ENCODE peak calls at places on chromosomes 4 and X, in nine cellular contexts. One of them, this sample, is unnamed.

GRCh38 chrX:40975951-40976350 is 109.3 kb upstream of the USP9X start:
- DNase-seq in H1: no peak
- DNase-seq in stomach: no peak
- DNase-seq in breast epithelium: no peak
- DNase-seq in transverse colon: no peak
- DNase-seq in endothelial cell of umbilical vein: no peak
- DNase-seq in HCT116: no peak
- DNase-seq in upper lobe of left lung: no peak
- DNase-seq in prostate gland: no peak
- DNase-seq in this sample: no peak

GRCh38 chr4:108751321-108751720 is 11.5 kb downstream of the ETNPPL start:
- DNase-seq in H1: no peak
- DNase-seq in stomach: no peak
- DNase-seq in breast epithelium: no peak
- DNase-seq in transverse colon: no peak
- DNase-seq in endothelial cell of umbilical vein: no peak
- DNase-seq in HCT116: no peak
- DNase-seq in upper lobe of left lung: no peak
- DNase-seq in prostate gland: no peak
- DNase-seq in this sample: no peak

GRCh38 chr4:80058740-80059139 is 14.3 kb downstream of the ANTXR2 start:
- DNase-seq in H1: no peak
- DNase-seq in stomach: no peak
- DNase-seq in breast epithelium: no peak
- DNase-seq in transverse colon: no peak
- DNase-seq in endothelial cell of umbilical vein: no peak
- DNase-seq in HCT116: no peak
- DNase-seq in upper lobe of left lung: no peak
- DNase-seq in prostate gland: no peak
- DNase-seq in this sample: no peak

GRCh38 chrX:97290199-97290598 is 406.5 kb downstream of the RPA4 start:
- DNase-seq in H1: no peak
- DNase-seq in stomach: no peak
- DNase-seq in breast epithelium: no peak
- DNase-seq in transverse colon: no peak
- DNase-seq in endothelial cell of umbilical vein: no peak
- DNase-seq in HCT116: no peak
- DNase-seq in upper lobe of left lung: no peak
- DNase-seq in prostate gland: no peak
- DNase-seq in this sample: no peak

GRCh38 chr4:5421416-5421815 is 286.9 kb downstream of the EVC2 start:
- DNase-seq in H1: no peak
- DNase-seq in stomach: no peak
- DNase-seq in breast epithelium: no peak
- DNase-seq in transverse colon: no peak
- DNase-seq in endothelial cell of umbilical vein: no peak
- DNase-seq in HCT116: no peak
- DNase-seq in upper lobe of left lung: no peak
- DNase-seq in prostate gland: no peak
- DNase-seq in this sample: no peak

GRCh38 chr4:177093964-177094363 is 215.7 kb upstream of the NEIL3 start:
- DNase-seq in H1: no peak
- DNase-seq in stomach: no peak
- DNase-seq in breast epithelium: no peak
- DNase-seq in transverse colon: no peak
- DNase-seq in endothelial cell of umbilical vein: no peak
- DNase-seq in HCT116: no peak
- DNase-seq in upper lobe of left lung: no peak
- DNase-seq in prostate gland: no peak
- DNase-seq in this sample: no peak

GRCh38 chr4:128553665-128554515 is 255.6 kb upstream of the JADE1 start:
- DNase-seq in H1: no peak
- DNase-seq in stomach: no peak
- DNase-seq in breast epithelium: no peak
- DNase-seq in transverse colon: no peak
- DNase-seq in endothelial cell of umbilical vein: peak
- DNase-seq in HCT116: no peak
- DNase-seq in upper lobe of left lung: no peak
- DNase-seq in prostate gland: peak
- DNase-seq in this sample: no peak

GRCh38 chrX:18855919-18856644 is 127.8 kb downstream of the PHKA2 start:
- DNase-seq in H1: no peak
- DNase-seq in stomach: no peak
- DNase-seq in breast epithelium: no peak
- DNase-seq in transverse colon: no peak
- DNase-seq in endothelial cell of umbilical vein: no peak
- DNase-seq in HCT116: no peak
- DNase-seq in upper lobe of left lung: no peak
- DNase-seq in prostate gland: no peak
- DNase-seq in this sample: no peak

GRCh38 chrX:31213941-31214340 is 142.1 kb upstream of the FTHL17 start:
- DNase-seq in H1: no peak
- DNase-seq in stomach: no peak
- DNase-seq in breast epithelium: no peak
- DNase-seq in transverse colon: no peak
- DNase-seq in endothelial cell of umbilical vein: peak
- DNase-seq in HCT116: no peak
- DNase-seq in upper lobe of left lung: no peak
- DNase-seq in prostate gland: no peak
- DNase-seq in this sample: no peak

GRCh38 chr4:87659247-87659931 is 9.3 kb downstream of the DMP1 start:
- DNase-seq in H1: no peak
- DNase-seq in stomach: no peak
- DNase-seq in breast epithelium: no peak
- DNase-seq in transverse colon: no peak
- DNase-seq in endothelial cell of umbilical vein: peak
- DNase-seq in HCT116: peak
- DNase-seq in upper lobe of left lung: no peak
- DNase-seq in prostate gland: peak
- DNase-seq in this sample: no peak

GRCh38 chrX:148135738-148136137 is 154.6 kb downstream of the FMR1NB start:
- DNase-seq in H1: no peak
- DNase-seq in stomach: no peak
- DNase-seq in breast epithelium: no peak
- DNase-seq in transverse colon: no peak
- DNase-seq in endothelial cell of umbilical vein: peak
- DNase-seq in HCT116: no peak
- DNase-seq in upper lobe of left lung: no peak
- DNase-seq in prostate gland: no peak
- DNase-seq in this sample: no peak

GRCh38 chrX:15985937-15986336 is 131.3 kb upstream of the AP1S2 start:
- DNase-seq in H1: no peak
- DNase-seq in stomach: no peak
- DNase-seq in breast epithelium: no peak
- DNase-seq in transverse colon: no peak
- DNase-seq in endothelial cell of umbilical vein: no peak
- DNase-seq in HCT116: no peak
- DNase-seq in upper lobe of left lung: no peak
- DNase-seq in prostate gland: no peak
- DNase-seq in this sample: no peak

GRCh38 chr4:137558951-137559350 is 26.7 kb upstream of the PCDH18 start:
- DNase-seq in H1: no peak
- DNase-seq in stomach: no peak
- DNase-seq in breast epithelium: no peak
- DNase-seq in transverse colon: no peak
- DNase-seq in endothelial cell of umbilical vein: peak
- DNase-seq in HCT116: no peak
- DNase-seq in upper lobe of left lung: no peak
- DNase-seq in prostate gland: no peak
- DNase-seq in this sample: no peak

GRCh38 chr4:8771258-8771590 is 100.4 kb downstream of the HMX1 start:
- DNase-seq in H1: no peak
- DNase-seq in stomach: no peak
- DNase-seq in breast epithelium: no peak
- DNase-seq in transverse colon: no peak
- DNase-seq in endothelial cell of umbilical vein: no peak
- DNase-seq in HCT116: no peak
- DNase-seq in upper lobe of left lung: no peak
- DNase-seq in prostate gland: no peak
- DNase-seq in this sample: peak

GRCh38 chr4:113684534-113685091 is 76.9 kb downstream of the CAMK2D start:
- DNase-seq in H1: no peak
- DNase-seq in stomach: peak
- DNase-seq in breast epithelium: peak
- DNase-seq in transverse colon: peak
- DNase-seq in endothelial cell of umbilical vein: no peak
- DNase-seq in HCT116: no peak
- DNase-seq in upper lobe of left lung: peak
- DNase-seq in prostate gland: no peak
- DNase-seq in this sample: peak

GRCh38 chr4:173202395-173202794 is 33.8 kb downstream of the GALNT7 start:
- DNase-seq in H1: no peak
- DNase-seq in stomach: no peak
- DNase-seq in breast epithelium: no peak
- DNase-seq in transverse colon: no peak
- DNase-seq in endothelial cell of umbilical vein: no peak
- DNase-seq in HCT116: no peak
- DNase-seq in upper lobe of left lung: no peak
- DNase-seq in prostate gland: no peak
- DNase-seq in this sample: no peak

GRCh38 chr4:83876047-83876446 is 340.1 kb downstream of the GPAT3 start:
- DNase-seq in H1: no peak
- DNase-seq in stomach: no peak
- DNase-seq in breast epithelium: no peak
- DNase-seq in transverse colon: no peak
- DNase-seq in endothelial cell of umbilical vein: no peak
- DNase-seq in HCT116: no peak
- DNase-seq in upper lobe of left lung: no peak
- DNase-seq in prostate gland: no peak
- DNase-seq in this sample: no peak

GRCh38 chr4:71283642-71284257 is 55.1 kb upstream of the SLC4A4 start:
- DNase-seq in H1: no peak
- DNase-seq in stomach: no peak
- DNase-seq in breast epithelium: no peak
- DNase-seq in transverse colon: no peak
- DNase-seq in endothelial cell of umbilical vein: no peak
- DNase-seq in HCT116: no peak
- DNase-seq in upper lobe of left lung: no peak
- DNase-seq in prostate gland: no peak
- DNase-seq in this sample: no peak
- TF ChIP-seq POLR2AphosphoS5 in H1: no peak
- TF ChIP-seq POLR2AphosphoS5 in stomach: no peak
- TF ChIP-seq POLR2AphosphoS5 in breast epithelium: no peak
- TF ChIP-seq POLR2AphosphoS5 in transverse colon: no peak
- TF ChIP-seq POLR2AphosphoS5 in endothelial cell of umbilical vein: no peak
- TF ChIP-seq POLR2AphosphoS5 in HCT116: no peak
- TF ChIP-seq POLR2AphosphoS5 in upper lobe of left lung: no peak
- TF ChIP-seq POLR2AphosphoS5 in prostate gland: no peak
- TF ChIP-seq POLR2AphosphoS5 in this sample: no peak

DNA sequence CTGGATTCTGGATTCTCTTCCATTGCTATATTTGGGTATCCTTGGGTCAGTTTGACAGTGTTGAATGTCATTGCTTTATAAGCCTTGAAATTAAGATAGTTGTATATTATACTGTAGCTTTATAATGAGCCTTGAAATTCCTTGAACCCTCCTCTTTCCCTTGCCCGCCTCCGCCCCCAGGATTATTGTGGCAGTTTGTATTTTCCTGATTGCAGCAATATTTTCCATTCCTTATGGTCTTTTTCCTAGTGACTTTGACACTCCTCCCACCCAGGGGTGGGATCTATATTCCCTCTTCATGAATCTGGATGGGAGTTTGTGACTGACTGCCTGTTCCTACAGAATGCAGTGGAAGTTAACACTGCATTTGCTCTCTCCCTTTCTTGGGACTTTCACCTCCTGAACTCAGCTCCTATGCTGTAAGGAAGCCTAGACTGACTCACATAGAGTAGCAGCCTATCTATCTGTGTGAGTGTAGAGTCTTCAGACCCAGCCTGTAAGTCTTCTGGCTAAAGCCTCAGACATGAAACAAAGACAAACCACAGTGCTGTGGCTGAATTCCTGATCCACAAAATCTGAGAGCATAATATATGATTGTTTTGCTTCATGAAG is 2.2 kb downstream of the FUNDC2 start:
- DNase-seq in H1: no peak
- DNase-seq in stomach: no peak
- DNase-seq in breast epithelium: no peak
- DNase-seq in transverse colon: no peak
- DNase-seq in endothelial cell of umbilical vein: peak
- DNase-seq in HCT116: no peak
- DNase-seq in upper lobe of left lung: no peak
- DNase-seq in prostate gland: no peak
- DNase-seq in this sample: no peak
- H3K4me3 ChIP-seq in H1: no peak
- H3K4me3 ChIP-seq in stomach: no peak
- H3K4me3 ChIP-seq in breast epithelium: no peak
- H3K4me3 ChIP-seq in transverse colon: no peak
- H3K4me3 ChIP-seq in endothelial cell of umbilical vein: no peak
- H3K4me3 ChIP-seq in HCT116: no peak
- H3K4me3 ChIP-seq in upper lobe of left lung: no peak
- H3K4me3 ChIP-seq in prostate gland: no peak
- H3K4me3 ChIP-seq in this sample: no peak

DNA sequence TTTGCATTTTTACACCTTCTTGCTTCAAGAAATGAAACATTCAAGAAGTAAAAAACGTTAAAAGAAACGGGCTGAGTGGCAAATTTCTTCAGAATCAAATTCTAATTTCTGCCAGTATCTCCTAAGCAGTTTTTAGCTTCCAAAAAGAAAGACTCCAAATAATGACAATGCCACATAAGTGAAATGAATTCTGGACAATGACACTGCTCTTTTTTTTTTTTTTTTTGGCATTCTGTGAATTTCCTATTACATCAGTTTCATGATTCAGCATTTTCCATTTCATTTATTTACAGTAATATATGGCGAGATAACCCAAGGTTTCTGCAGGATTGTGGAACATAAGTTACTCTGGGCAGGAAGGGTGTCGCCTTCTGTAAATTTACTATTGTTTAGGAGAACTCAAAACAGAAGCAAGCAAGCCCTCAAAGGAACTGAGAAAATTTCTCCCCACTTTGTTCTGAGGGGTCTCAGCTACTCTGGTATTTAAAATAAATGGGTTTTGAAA is 1.3 kb downstream of the SEL1L3 start:
- DNase-seq in H1: no peak
- DNase-seq in stomach: no peak
- DNase-seq in breast epithelium: no peak
- DNase-seq in transverse colon: no peak
- DNase-seq in endothelial cell of umbilical vein: peak
- DNase-seq in HCT116: no peak
- DNase-seq in upper lobe of left lung: no peak
- DNase-seq in prostate gland: no peak
- DNase-seq in this sample: no peak
- TF ChIP-seq POLR2A in H1: no peak
- TF ChIP-seq POLR2A in stomach: no peak
- TF ChIP-seq POLR2A in breast epithelium: no peak
- TF ChIP-seq POLR2A in transverse colon: no peak
- TF ChIP-seq POLR2A in endothelial cell of umbilical vein: no peak
- TF ChIP-seq POLR2A in HCT116: no peak
- TF ChIP-seq POLR2A in upper lobe of left lung: no peak
- TF ChIP-seq POLR2A in prostate gland: no peak
- TF ChIP-seq POLR2A in this sample: no peak

DNA sequence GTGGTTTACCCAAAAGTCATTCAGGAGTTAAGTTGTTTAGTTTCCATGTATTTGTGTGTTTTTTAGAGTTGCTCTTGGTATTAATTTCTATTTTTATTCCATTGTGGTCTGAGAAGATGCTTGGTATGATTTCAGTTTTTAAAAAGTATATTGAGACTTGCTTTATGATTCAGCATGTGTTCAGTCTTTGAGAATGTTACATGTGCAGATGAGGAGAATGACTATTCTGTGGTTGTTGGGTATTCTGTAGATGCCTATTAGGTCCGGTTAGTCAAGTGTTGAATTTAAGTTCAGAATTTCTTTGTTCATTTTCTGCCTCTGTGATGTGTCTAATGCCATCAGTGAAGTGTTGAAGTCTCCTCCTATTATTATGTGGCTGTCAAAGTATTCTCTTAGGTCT is 249.4 kb downstream of the ARHGAP10 start:
- DNase-seq in H1: no peak
- DNase-seq in stomach: no peak
- DNase-seq in breast epithelium: no peak
- DNase-seq in transverse colon: no peak
- DNase-seq in endothelial cell of umbilical vein: no peak
- DNase-seq in HCT116: no peak
- DNase-seq in upper lobe of left lung: no peak
- DNase-seq in prostate gland: no peak
- DNase-seq in this sample: no peak
- TF ChIP-seq POLR2AphosphoS5 in H1: no peak
- TF ChIP-seq POLR2AphosphoS5 in stomach: no peak
- TF ChIP-seq POLR2AphosphoS5 in breast epithelium: no peak
- TF ChIP-seq POLR2AphosphoS5 in transverse colon: no peak
- TF ChIP-seq POLR2AphosphoS5 in endothelial cell of umbilical vein: no peak
- TF ChIP-seq POLR2AphosphoS5 in HCT116: no peak
- TF ChIP-seq POLR2AphosphoS5 in upper lobe of left lung: no peak
- TF ChIP-seq POLR2AphosphoS5 in prostate gland: no peak
- TF ChIP-seq POLR2AphosphoS5 in this sample: no peak